ENCODE peak calls at places on chromosomes 16 and 17, in four cellular contexts. E is K562, I is HL-60, N is GM12878. F is an unnamed sample.

GRCh38 chr17:74639704-74640142 is 16.2 kb upstream of the CD300E start:
- DNase-seq in E (no peak), I (peak; percentile 73), N (peak; percentile 42), F (no peak)

GRCh38 chr17:50272711-50273653 is 1.3 kb upstream of the TMEM92 start:
- DNase-seq in E (peak; percentile 81), I (no peak), N (no peak), F (peak; percentile 80)

GRCh38 chr16:67922740-67923139 is 8.9 kb downstream of the CTRL start:
- DNase-seq in E (no peak), I (peak; percentile 70), N (no peak), F (no peak)

GRCh38 chr16:50458694-50459271 is 89.4 kb upstream of the NKD1 start:
- DNase-seq in E (no peak), I (no peak), N (no peak), F (no peak)

GRCh38 chr17:19346351-19347255 is 15.9 kb downstream of the B9D1 start:
- DNase-seq in E (peak; percentile 70), I (no peak), N (no peak), F (no peak)

GRCh38 chr17:57552114-57552601 is 192.9 kb downstream of the CCDC182 start:
- DNase-seq in E (peak; percentile 58), I (no peak), N (no peak), F (peak; percentile 66)

GRCh38 chr16:78395035-78395434 is 295.6 kb downstream of the WWOX start:
- DNase-seq in E (no peak), I (peak; percentile 13), N (no peak), F (no peak)

GRCh38 chr16:68607443-68607842 is 37.7 kb upstream of the CDH3 start:
- DNase-seq in E (no peak), I (no peak), N (no peak), F (no peak)

GRCh38 chr16:86961133-86961720 is 356.0 kb downstream of the C16orf95 start:
- DNase-seq in E (no peak), I (no peak), N (no peak), F (no peak)

GRCh38 chr17:72421128-72422092 is 300.6 kb downstream of the SOX9 start:
- DNase-seq in E (no peak), I (no peak), N (peak; percentile 94), F (peak; percentile 61)

GRCh38 chr17:73205326-73205980 is 12.6 kb downstream of the COG1 start:
- DNase-seq in E (no peak), I (no peak), N (no peak), F (no peak)

GRCh38 chr16:1654505-1655268 is 23.4 kb upstream of the JPT2 start:
- DNase-seq in E (no peak), I (peak; percentile 54), N (no peak), F (no peak)

GRCh38 chr16:56423584-56424403 is 1.6 kb downstream of the AMFR start:
- DNase-seq in E (no peak), I (peak; percentile 15), N (peak; percentile 21), F (no peak)

GRCh38 chr16:75070055-75070841 is 46.3 kb downstream of the LDHD start:
- DNase-seq in E (peak; percentile 33), I (no peak), N (no peak), F (no peak)

GRCh38 chr17:72928454-72929136 is 163.9 kb downstream of the SLC39A11 start:
- DNase-seq in E (no peak), I (no peak), N (no peak), F (no peak)

GRCh38 chr17:82324566-82325285 is 7.3 kb upstream of the CD7 start:
- DNase-seq in E (no peak), I (no peak), N (no peak), F (no peak)

GRCh38 chr17:43860927-43861622 is 14.1 kb downstream of the CD300LG start:
- DNase-seq in E (no peak), I (peak; percentile 11), N (no peak), F (no peak)

GRCh38 chr17:57422574-57423164 is 166.3 kb downstream of the MSI2 start:
- DNase-seq in E (no peak), I (no peak), N (peak; percentile 77), F (no peak)

GRCh38 chr16:55453909-55454308 is 25.1 kb upstream of the MMP2 start:
- DNase-seq in E (no peak), I (no peak), N (no peak), F (no peak)

GRCh38 chr17:51487947-51488346 is 227.6 kb downstream of the UTP18 start:
- DNase-seq in E (peak; percentile 31), I (peak; percentile 1), N (no peak), F (no peak)

GRCh38 chr17:41773190-41773588 is 13.3 kb downstream of the JUP start:
- DNase-seq in E (peak; percentile 26), I (no peak), N (no peak), F (no peak)

GRCh38 chr17:77479372-77479781 is 338.6 kb downstream of the SEC14L1 start:
- DNase-seq in E (no peak), I (no peak), N (no peak), F (no peak)

GRCh38 chr17:50128441-50129302 is 1.3 kb downstream of the SAMD14 start:
- DNase-seq in E (no peak), I (no peak), N (no peak), F (no peak)

GRCh38 chr17:74202879-74203432 is 522 bp upstream of the RPL38 start:
- DNase-seq in E (no peak), I (no peak), N (no peak), F (no peak)

GRCh38 chr17:15298176-15298575 is 33.0 kb upstream of the PMP22 start:
- DNase-seq in E (no peak), I (no peak), N (no peak), F (no peak)

GRCh38 chr17:75571197-75571884 is 16.3 kb upstream of the MYO15B start:
- DNase-seq in E (no peak), I (peak; percentile 96), N (peak; percentile 47), F (peak; percentile 95)

GRCh38 chr17:46167826-46168569 is 25.2 kb downstream of the KANSL1 start:
- DNase-seq in E (no peak), I (no peak), N (no peak), F (no peak)

GRCh38 chr16:73058221-73058615 is 10.3 kb upstream of the ZFHX3 start:
- DNase-seq in E (peak; percentile 33), I (peak; percentile 46), N (no peak), F (peak; percentile 68)

GRCh38 chr17:70144260-70144846 is 25.0 kb upstream of the KCNJ2 start:
- DNase-seq in E (peak; percentile 15), I (no peak), N (no peak), F (no peak)

GRCh38 chr17:51164911-51165679 is 1.1 kb upstream of the NME2 start:
- DNase-seq in E (no peak), I (peak; percentile 20), N (no peak), F (no peak)

GRCh38 chr17:21019976-21020575 is 22.7 kb downstream of the USP22 start:
- DNase-seq in E (no peak), I (no peak), N (no peak), F (no peak)

GRCh38 chr16:50695017-50696000 is 1.9 kb downstream of the NOD2 start:
- DNase-seq in E (no peak), I (peak; percentile 83), N (no peak), F (no peak)

GRCh38 chr17:39351508-39351907 is 49.9 kb downstream of the FBXL20 start:
- DNase-seq in E (no peak), I (no peak), N (no peak), F (no peak)

GRCh38 chr17:46166692-46167249 is 26.5 kb downstream of the KANSL1 start:
- DNase-seq in E (no peak), I (no peak), N (no peak), F (no peak)

GRCh38 chr17:78785011-78785662 is 3.1 kb upstream of the CYTH1 start:
- DNase-seq in E (no peak), I (no peak), N (no peak), F (no peak)

GRCh38 chr17:50687200-50688066 is 20.3 kb downstream of the ANKRD40 start:
- DNase-seq in E (no peak), I (no peak), N (no peak), F (no peak)

GRCh38 chr16:30896203-30896889 is at the start of gene CTF1:
- DNase-seq in E (peak; percentile 82), I (no peak), N (no peak), F (no peak)
- TF ChIP-seq SPI1 in E (no peak), I (no peak), N (no peak), F (no peak)

GRCh38 chr16:4106516-4106915 is 9.7 kb downstream of the ADCY9 start:
- DNase-seq in E (no peak), I (no peak), N (no peak), F (no peak)

GRCh38 chr16:4105848-4106247 is 10.4 kb downstream of the ADCY9 start:
- DNase-seq in E (no peak), I (no peak), N (no peak), F (no peak)

GRCh38 chr16:4101421-4102275 is 14.6 kb downstream of the ADCY9 start:
- DNase-seq in E (no peak), I (no peak), N (no peak), F (no peak)

GRCh38 chr16:4098496-4098895 is 17.7 kb downstream of the ADCY9 start:
- DNase-seq in E (no peak), I (no peak), N (no peak), F (no peak)

DNA sequence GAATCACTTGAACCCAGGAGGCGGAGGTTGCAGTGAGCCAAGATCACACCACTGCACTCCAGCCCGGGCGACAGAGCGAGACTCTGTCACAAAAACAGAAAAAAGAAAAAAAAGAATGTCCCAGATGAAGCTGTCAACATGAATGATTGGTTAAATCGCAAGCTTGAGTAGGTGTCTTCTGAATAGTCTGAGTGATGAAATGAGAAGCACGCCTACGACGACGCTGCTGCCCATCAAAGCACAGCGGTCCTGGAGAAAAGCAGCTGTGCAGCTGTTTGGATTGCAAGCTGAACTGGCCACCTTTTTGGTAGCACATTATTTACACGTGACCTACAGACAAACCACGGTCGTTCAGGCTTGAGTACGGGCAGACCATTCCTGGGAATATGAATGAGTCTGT is 12.5 kb downstream of the ADCY9 start:
- DNase-seq in E (no peak), I (no peak), N (no peak), F (no peak)
- TF ChIP-seq SPI1 in E (no peak), I (no peak), N (no peak), F (no peak)

GRCh38 chr17:67215991-67216421 is 29.0 kb downstream of the HELZ start:
- DNase-seq in E (no peak), I (no peak), N (no peak), F (no peak)
- TF ChIP-seq SPI1 in E (no peak), I (no peak), N (no peak), F (no peak)

DNA sequence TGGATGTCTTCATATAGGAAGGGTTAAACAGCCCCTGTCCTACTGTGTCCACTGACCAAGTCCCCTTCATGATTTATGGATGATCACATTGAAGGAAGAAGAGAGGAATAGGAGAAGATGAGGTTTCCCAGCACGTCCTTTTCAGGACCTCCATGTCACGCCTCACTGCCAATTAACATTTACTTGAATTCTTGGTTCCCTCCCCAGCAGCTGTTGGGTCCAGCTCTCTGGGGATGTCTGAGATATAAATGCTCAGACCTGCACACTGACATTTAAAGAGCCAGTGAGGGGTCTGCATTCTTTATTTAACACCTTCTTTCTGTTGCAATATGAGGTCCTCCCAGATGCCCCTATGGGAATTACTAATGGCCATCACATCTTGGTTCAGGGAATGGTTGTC is 230.6 kb upstream of the HSBP1 start:
- DNase-seq in E (no peak), I (no peak), N (no peak), F (no peak)
- TF ChIP-seq SPI1 in E (no peak), I (no peak), N (no peak), F (no peak)

GRCh38 chr17:69105907-69106730 is 35.6 kb downstream of the ABCA6 start:
- DNase-seq in E (no peak), I (no peak), N (no peak), F (no peak)

GRCh38 chr17:69111794-69112193 is 29.9 kb downstream of the ABCA6 start:
- DNase-seq in E (no peak), I (no peak), N (no peak), F (no peak)
- TF ChIP-seq SPI1 in E (no peak), I (no peak), N (no peak), F (no peak)